ENCODE peak calls at places on chromosomes 2 and 18, in eight cellular contexts. C, O, E, S, Q, W, H and V are unnamed samples.

GRCh38 chr2:46296216-46296839 is 879 bp upstream of the EPAS1 start:
- DNase-seq in C (no peak), O (no peak), E (no peak), S (no peak), Q (no peak), W (no peak), H (no peak), V (no peak)

GRCh38 chr2:36706021-36706328 is 9.5 kb downstream of the VIT start:
- DNase-seq in C (no peak), O (no peak), E (no peak), S (no peak), Q (no peak), W (no peak), H (no peak), V (no peak)

GRCh38 chr2:11416191-11416590 is 49.8 kb downstream of the E2F6 start:
- DNase-seq in C (no peak), O (no peak), E (no peak), S (no peak), Q (no peak), W (no peak), H (no peak), V (no peak)

GRCh38 chr2:183010112-183010511 is 28.1 kb downstream of the NCKAP1 start:
- DNase-seq in C (peak; percentile 23), O (peak; percentile 24), E (peak; percentile 72), S (peak; percentile 9), Q (no peak), W (peak; percentile 88), H (no peak), V (peak; percentile 77)

GRCh38 chr2:29290293-29291052 is 175.3 kb downstream of the CLIP4 start:
- DNase-seq in C (no peak), O (no peak), E (no peak), S (no peak), Q (no peak), W (no peak), H (no peak), V (no peak)

GRCh38 chr2:95052301-95052700 is 26.8 kb downstream of the MAL start:
- DNase-seq in C (no peak), O (no peak), E (no peak), S (peak; percentile 93), Q (no peak), W (no peak), H (peak; percentile 46), V (no peak)

GRCh38 chr2:178452334-178452733 is 1.2 kb downstream of the PJVK start:
- DNase-seq in C (no peak), O (no peak), E (no peak), S (no peak), Q (no peak), W (no peak), H (no peak), V (no peak)

GRCh38 chr2:9752441-9753275 is 90.6 kb upstream of the TAF1B start:
- DNase-seq in C (no peak), O (no peak), E (peak; percentile 80), S (peak; percentile 97), Q (no peak), W (peak; percentile 70), H (peak; percentile 90), V (peak; percentile 64)

GRCh38 chr2:118481336-118481735 is 366.1 kb downstream of the EN1 start:
- DNase-seq in C (no peak), O (no peak), E (no peak), S (no peak), Q (no peak), W (no peak), H (no peak), V (no peak)

GRCh38 chr18:13035249-13035914 is 44.2 kb downstream of the CEP192 start:
- DNase-seq in C (no peak), O (no peak), E (peak; percentile 67), S (no peak), Q (no peak), W (peak; percentile 44), H (no peak), V (peak; percentile 20)

GRCh38 chr2:127650041-127650784 is 4.3 kb downstream of the GPR17 start:
- DNase-seq in C (no peak), O (no peak), E (no peak), S (no peak), Q (no peak), W (no peak), H (no peak), V (no peak)

GRCh38 chr2:112711356-112711755 is 9.5 kb upstream of the NT5DC4 start:
- DNase-seq in C (no peak), O (no peak), E (no peak), S (no peak), Q (no peak), W (no peak), H (no peak), V (no peak)

GRCh38 chr2:50143822-50144575 is 887.9 kb downstream of the NRXN1 start:
- DNase-seq in C (peak; percentile 27), O (peak; percentile 33), E (peak; percentile 28), S (peak; percentile 41), Q (peak; percentile 82), W (no peak), H (no peak), V (peak; percentile 3)

GRCh38 chr2:26735883-26736588 is 28.0 kb upstream of the SLC35F6 start:
- DNase-seq in C (no peak), O (peak; percentile 11), E (no peak), S (no peak), Q (no peak), W (no peak), H (no peak), V (no peak)

GRCh38 chr2:20299113-20299512 is 51.5 kb downstream of the PUM2 start:
- DNase-seq in C (no peak), O (no peak), E (peak; percentile 7), S (no peak), Q (no peak), W (no peak), H (no peak), V (no peak)

GRCh38 chr2:20302019-20302418 is 48.6 kb downstream of the PUM2 start:
- DNase-seq in C (no peak), O (no peak), E (peak; percentile 13), S (no peak), Q (no peak), W (no peak), H (no peak), V (no peak)

GRCh38 chr2:20304411-20304810 is 46.2 kb downstream of the PUM2 start:
- DNase-seq in C (no peak), O (no peak), E (peak; percentile 84), S (peak; percentile 23), Q (no peak), W (peak; percentile 86), H (peak; percentile 4), V (no peak)

DNA sequence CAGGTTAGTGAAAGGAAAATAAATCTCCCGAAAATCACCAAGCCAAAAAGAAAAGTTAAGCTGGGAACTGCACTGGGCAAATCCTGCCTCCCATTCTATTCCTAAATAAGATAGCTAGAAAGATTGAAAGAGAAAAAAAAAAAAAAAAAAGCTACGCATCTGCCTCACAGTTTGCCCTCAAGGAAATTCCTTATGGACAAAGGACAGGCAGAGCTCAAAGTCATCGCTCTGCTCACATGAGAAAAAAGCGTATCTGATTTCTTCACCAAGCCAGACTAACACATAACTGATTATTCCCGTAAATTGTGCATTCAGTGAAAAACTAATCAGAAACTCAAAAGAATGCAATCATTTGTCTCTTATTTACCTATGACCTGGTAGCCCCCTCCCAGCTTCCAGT is 50.0 kb downstream of the PUM2 start:
- DNase-seq in C (no peak), O (no peak), E (no peak), S (no peak), Q (no peak), W (no peak), H (no peak), V (no peak)
- H3K36me3 ChIP-seq in C (peaks cover 9% of the 10 kb centered on the region), O (peaks cover 2% of the 10 kb centered on the region), E (peaks cover 1% of the 10 kb centered on the region), S (peaks cover 22% of the 10 kb centered on the region), Q (peaks cover 9% of the 10 kb centered on the region), W (peaks cover 19% of the 10 kb centered on the region), H (peaks cover 26% of the 10 kb centered on the region), V (peaks cover 80% of the 10 kb centered on the region)

GRCh38 chr2:156663757-156664409 is 227.7 kb downstream of the GPD2 start:
- DNase-seq in C (no peak), O (no peak), E (no peak), S (no peak), Q (peak; percentile 46), W (no peak), H (no peak), V (peak; percentile 7)
- H3K4me2 ChIP-seq in C (no peak overlapping the region), O (no peak overlapping the region), E (no peak overlapping the region), S (no peak overlapping the region), Q (peak overlapping the region; percentile 22), W (no peak overlapping the region), H (no peak overlapping the region), V (peak overlapping the region; percentile 4)

GRCh38 chr2:240131941-240132650 is 4.0 kb downstream of the COPS9 start:
- DNase-seq in C (no peak), O (no peak), E (no peak), S (no peak), Q (no peak), W (no peak), H (no peak), V (no peak)

GRCh38 chr2:240132651-240132980 is 3.5 kb downstream of the COPS9 start:
- DNase-seq in C (no peak), O (no peak), E (no peak), S (no peak), Q (no peak), W (no peak), H (no peak), V (no peak)

GRCh38 chr2:240134466-240134865 is 1.6 kb downstream of the COPS9 start:
- DNase-seq in C (no peak), O (no peak), E (no peak), S (no peak), Q (no peak), W (no peak), H (no peak), V (no peak)

GRCh38 chr2:240134956-240135520 is 1.1 kb downstream of the COPS9 start:
- DNase-seq in C (no peak), O (no peak), E (no peak), S (no peak), Q (no peak), W (no peak), H (no peak), V (peak; percentile 16)

DNA sequence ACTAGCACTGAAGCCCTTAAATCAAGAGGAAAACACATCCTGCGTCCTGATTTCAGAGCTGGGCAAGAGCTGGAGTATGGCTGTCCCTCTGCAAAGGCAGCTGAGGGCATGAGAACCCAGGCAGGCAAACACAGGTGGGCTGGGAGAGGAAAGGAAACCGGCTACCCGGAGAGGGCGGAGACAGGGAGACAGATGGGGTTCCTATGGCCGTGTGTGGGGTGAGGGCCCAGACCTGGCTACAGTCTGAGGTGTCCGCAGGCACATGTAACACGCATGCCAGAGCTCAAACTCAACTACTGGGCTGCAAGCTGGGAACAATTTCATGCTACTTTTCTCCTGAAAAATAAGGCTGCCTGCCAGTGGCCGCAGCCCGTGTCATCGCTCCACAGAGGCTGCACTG is 2.7 kb downstream of the COPS9 start:
- DNase-seq in C (no peak), O (no peak), E (no peak), S (no peak), Q (no peak), W (no peak), H (no peak), V (no peak)
- H3K36me3 ChIP-seq in C (peaks cover 41% of the 10 kb centered on the region), O (peaks cover 36% of the 10 kb centered on the region), E (peaks cover 16% of the 10 kb centered on the region), S (peaks cover 25% of the 10 kb centered on the region), Q (no peaks in the 10 kb centered on the region), W (peaks cover 41% of the 10 kb centered on the region), H (peaks cover 38% of the 10 kb centered on the region), V (peaks cover 43% of the 10 kb centered on the region)

DNA sequence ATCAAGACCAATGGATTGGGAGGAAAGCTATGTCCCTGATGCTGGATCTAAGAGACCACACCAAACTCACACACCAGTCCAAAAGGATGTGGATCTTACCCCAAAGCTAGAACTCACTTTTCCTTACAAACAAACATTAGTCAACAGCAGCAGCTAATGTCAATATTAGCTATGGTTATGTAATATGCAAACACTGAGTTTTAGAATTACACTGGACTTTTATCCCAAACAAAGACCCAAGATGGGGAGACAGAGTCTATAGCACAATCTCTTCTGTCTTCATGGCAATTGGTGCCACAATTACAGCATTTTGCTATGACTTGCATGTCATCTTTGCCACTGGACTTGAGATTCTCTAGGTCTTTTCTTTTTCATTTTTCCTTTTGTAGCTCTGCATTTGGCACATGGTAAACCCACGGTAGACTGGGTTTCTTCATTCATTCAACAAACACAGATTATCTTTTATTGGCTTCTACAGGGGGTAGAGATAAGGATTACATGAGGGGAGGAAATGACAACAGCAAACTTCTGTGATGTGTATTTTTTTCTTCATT is 59.0 kb downstream of the SPRED2 start:
- DNase-seq in C (no peak), O (no peak), E (no peak), S (no peak), Q (no peak), W (no peak), H (no peak), V (no peak)
- H3K4me2 ChIP-seq in C (no peak overlapping the region), O (no peak overlapping the region), E (no peak overlapping the region), S (no peak overlapping the region), Q (peak overlapping the region; percentile 23), W (no peak overlapping the region), H (no peak overlapping the region), V (no peak overlapping the region)